ENCODE peak calls at places on chromosome 10, in five cellular contexts. J, U, H, R and E are unnamed samples.

GRCh38 chr10:71076473-71077142 is 135.8 kb upstream of the UNC5B start:
- DNase-seq in J (no peak), U (no peak), H (no peak), R (no peak), E (no peak)

GRCh38 chr10:124010563-124011131 is 82.8 kb downstream of the CHST15 start:
- DNase-seq in J (no peak), U (no peak), H (no peak), R (no peak), E (no peak)

GRCh38 chr10:6275022-6275997 is 72.6 kb downstream of the PFKFB3 start:
- DNase-seq in J (peak), U (peak), H (peak), R (peak), E (peak)

GRCh38 chr10:47181057-47181849 is 118.7 kb upstream of the GDF10 start:
- DNase-seq in J (no peak), U (no peak), H (no peak), R (no peak), E (no peak)

GRCh38 chr10:78870458-78870857 is 198.3 kb upstream of the ZMIZ1 start:
- DNase-seq in J (no peak), U (no peak), H (no peak), R (no peak), E (no peak)

GRCh38 chr10:43238462-43238861 is 28.4 kb downstream of the RASGEF1A start:
- DNase-seq in J (peak), U (no peak), H (no peak), R (no peak), E (no peak)

GRCh38 chr10:124016795-124017375 is 76.5 kb downstream of the CHST15 start:
- DNase-seq in J (no peak), U (no peak), H (no peak), R (no peak), E (no peak)

GRCh38 chr10:85961479-85962067 is 405.0 kb downstream of the GRID1 start:
- DNase-seq in J (no peak), U (no peak), H (no peak), R (no peak), E (no peak)

GRCh38 chr10:117460846-117461765 is 81.4 kb upstream of the EMX2 start:
- DNase-seq in J (no peak), U (no peak), H (peak), R (no peak), E (no peak)

GRCh38 chr10:47402681-47403301 is 18.7 kb upstream of the ZNF488 start:
- DNase-seq in J (no peak), U (peak), H (peak), R (peak), E (peak)

GRCh38 chr10:12823361-12823760 is 178.2 kb downstream of the CCDC3 start:
- DNase-seq in J (no peak), U (no peak), H (no peak), R (no peak), E (no peak)

GRCh38 chr10:13422800-13423199 is 74.7 kb upstream of the SEPHS1 start:
- DNase-seq in J (no peak), U (no peak), H (no peak), R (no peak), E (no peak)

GRCh38 chr10:49177391-49178355 is 10.5 kb downstream of the TMEM273 start:
- DNase-seq in J (no peak), U (peak), H (peak), R (peak), E (peak)

GRCh38 chr10:101495324-101495925 is 92.6 kb downstream of the POLL start:
- DNase-seq in J (no peak), U (no peak), H (no peak), R (peak), E (peak)

GRCh38 chr10:51659344-51659743 is 40.1 kb downstream of the CSTF2T start:
- DNase-seq in J (no peak), U (no peak), H (no peak), R (no peak), E (no peak)

GRCh38 chr10:77461636-77462296 is 175.8 kb downstream of the KCNMA1 start:
- DNase-seq in J (no peak), U (no peak), H (no peak), R (no peak), E (no peak)

GRCh38 chr10:61901829-61902447 is 439 bp downstream of the ARID5B start:
- DNase-seq in J (no peak), U (no peak), H (no peak), R (peak), E (peak)

GRCh38 chr10:84600947-84601346 is 272.6 kb downstream of the CCSER2 start:
- DNase-seq in J (no peak), U (no peak), H (no peak), R (no peak), E (no peak)

GRCh38 chr10:50648089-50648934 is 24.6 kb upstream of the SGMS1 start:
- DNase-seq in J (no peak), U (no peak), H (no peak), R (no peak), E (no peak)

GRCh38 chr10:119395287-119396007 is 147.1 kb downstream of the RGS10 start:
- DNase-seq in J (no peak), U (no peak), H (no peak), R (peak), E (peak)

GRCh38 chr10:26048756-26049155 is 114.7 kb downstream of the MYO3A start:
- DNase-seq in J (no peak), U (no peak), H (no peak), R (no peak), E (no peak)

GRCh38 chr10:106780593-106781088 is 383.9 kb downstream of the SORCS1 start:
- DNase-seq in J (no peak), U (no peak), H (no peak), R (no peak), E (no peak)

GRCh38 chr10:113199459-113199858 is 249.4 kb downstream of the TCF7L2 start:
- DNase-seq in J (no peak), U (no peak), H (no peak), R (peak), E (peak)

GRCh38 chr10:78757542-78757941 is 311.2 kb upstream of the ZMIZ1 start:
- DNase-seq in J (no peak), U (no peak), H (peak), R (peak), E (peak)

GRCh38 chr10:8417631-8418030 is 363.1 kb downstream of the GATA3 start:
- DNase-seq in J (no peak), U (no peak), H (no peak), R (no peak), E (no peak)

GRCh38 chr10:6175329-6176055 is 27.2 kb upstream of the PFKFB3 start:
- DNase-seq in J (peak), U (no peak), H (no peak), R (no peak), E (no peak)

GRCh38 chr10:11433657-11434056 is 177.8 kb downstream of the USP6NL start:
- DNase-seq in J (no peak), U (no peak), H (no peak), R (no peak), E (no peak)

GRCh38 chr10:29595636-29596225 is 39.0 kb downstream of the SVIL start:
- DNase-seq in J (no peak), U (no peak), H (no peak), R (no peak), E (no peak)

GRCh38 chr10:25689346-25690095 is 244.5 kb upstream of the MYO3A start:
- DNase-seq in J (no peak), U (no peak), H (no peak), R (no peak), E (no peak)

GRCh38 chr10:21757601-21757901 is 223.5 kb downstream of the MLLT10 start:
- DNase-seq in J (no peak), U (no peak), H (no peak), R (peak), E (peak)

GRCh38 chr10:59905066-59905734 is 1.2 kb downstream of the CCDC6 start:
- DNase-seq in J (no peak), U (peak), H (no peak), R (peak), E (no peak)

GRCh38 chr10:52578871-52579405 is 193.6 kb downstream of the MBL2 start:
- DNase-seq in J (no peak), U (no peak), H (no peak), R (peak), E (peak)

GRCh38 chr10:1732501-1733123 is 4.7 kb downstream of the ADARB2 start:
- DNase-seq in J (no peak), U (no peak), H (no peak), R (no peak), E (no peak)

GRCh38 chr10:1731592-1731991 is 5.7 kb downstream of the ADARB2 start:
- DNase-seq in J (no peak), U (no peak), H (no peak), R (no peak), E (no peak)

GRCh38 chr10:1734288-1734687 is 3.0 kb downstream of the ADARB2 start:
- DNase-seq in J (no peak), U (no peak), H (no peak), R (no peak), E (no peak)

GRCh38 chr10:1735562-1735961 is 1.8 kb downstream of the ADARB2 start:
- DNase-seq in J (no peak), U (no peak), H (no peak), R (no peak), E (no peak)

DNA sequence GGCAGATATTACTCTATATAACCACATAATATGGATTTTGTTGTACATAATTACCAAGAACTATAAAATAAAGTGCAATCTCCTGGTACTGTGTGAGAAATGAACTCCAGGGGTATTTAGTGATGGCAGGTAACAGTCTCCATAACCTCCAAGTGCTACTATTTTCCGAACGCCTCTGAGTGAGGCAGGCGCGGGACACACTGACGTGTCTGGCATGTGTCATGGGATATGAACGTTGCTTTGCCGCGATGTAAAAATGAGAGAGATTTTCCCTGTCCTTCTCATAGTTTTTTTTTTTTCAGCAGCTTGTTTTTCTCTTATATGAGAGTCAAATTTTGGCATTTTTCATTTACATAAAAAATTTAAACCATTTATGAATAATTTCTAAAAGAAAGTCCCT is 3.6 kb downstream of the ADARB2 start:
- DNase-seq in J (no peak), U (no peak), H (no peak), R (no peak), E (no peak)
- H3K4me3 ChIP-seq in J (peak), U (no peak), H (no peak), R (no peak), E (no peak)

DNA sequence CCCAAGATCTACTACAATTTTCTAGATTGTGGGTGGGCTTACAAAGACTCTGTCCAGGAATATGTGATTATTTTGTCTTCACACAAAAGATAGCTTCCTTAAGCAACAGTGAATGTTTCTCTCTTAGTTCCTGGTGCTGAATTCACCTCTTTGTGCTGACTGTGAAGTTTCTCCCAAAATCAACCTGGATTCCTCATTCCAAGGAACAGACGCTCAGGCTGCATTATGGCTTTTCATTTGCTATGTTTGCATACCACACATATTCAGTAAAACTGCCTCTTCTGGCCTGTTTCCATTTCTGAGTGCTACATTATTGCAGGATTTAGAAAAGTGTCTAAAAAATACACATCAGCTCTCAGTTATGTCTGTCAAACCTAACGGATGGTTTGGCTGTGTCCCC is 21.5 kb downstream of the MACROH2A2 start:
- DNase-seq in J (no peak), U (no peak), H (no peak), R (no peak), E (peak)
- TF ChIP-seq CTCF in J (no peak), U (no peak), H (no peak), R (no peak), E (no peak)

GRCh38 chr10:132538031-132538789 is 623 bp downstream of the INPP5A start:
- DNase-seq in J (peak), U (peak), H (no peak), R (peak), E (no peak)

GRCh38 chr10:132538790-132539421 is 1.3 kb downstream of the INPP5A start:
- DNase-seq in J (peak), U (no peak), H (no peak), R (no peak), E (no peak)

GRCh38 chr10:132539894-132540293 is 2.3 kb downstream of the INPP5A start:
- DNase-seq in J (no peak), U (no peak), H (peak), R (peak), E (peak)

GRCh38 chr10:132540456-132540855 is 2.9 kb downstream of the INPP5A start:
- DNase-seq in J (peak), U (no peak), H (no peak), R (peak), E (peak)

GRCh38 chr10:132539431-132539839 is 1.8 kb downstream of the INPP5A start:
- DNase-seq in J (peak), U (no peak), H (no peak), R (no peak), E (no peak)
- H3K4me3 ChIP-seq in J (peak), U (peak), H (peak), R (no peak), E (no peak)

GRCh38 chr10:120938822-120939221 is 87.7 kb downstream of the WDR11 start:
- DNase-seq in J (no peak), U (no peak), H (no peak), R (no peak), E (no peak)

GRCh38 chr10:120942806-120943413 is 91.7 kb downstream of the WDR11 start:
- DNase-seq in J (peak), U (peak), H (peak), R (peak), E (peak)

GRCh38 chr10:120943542-120943941 is 92.4 kb downstream of the WDR11 start:
- DNase-seq in J (no peak), U (no peak), H (no peak), R (no peak), E (no peak)

GRCh38 chr10:120941468-120941867 is 90.3 kb downstream of the WDR11 start:
- DNase-seq in J (no peak), U (no peak), H (no peak), R (no peak), E (no peak)

DNA sequence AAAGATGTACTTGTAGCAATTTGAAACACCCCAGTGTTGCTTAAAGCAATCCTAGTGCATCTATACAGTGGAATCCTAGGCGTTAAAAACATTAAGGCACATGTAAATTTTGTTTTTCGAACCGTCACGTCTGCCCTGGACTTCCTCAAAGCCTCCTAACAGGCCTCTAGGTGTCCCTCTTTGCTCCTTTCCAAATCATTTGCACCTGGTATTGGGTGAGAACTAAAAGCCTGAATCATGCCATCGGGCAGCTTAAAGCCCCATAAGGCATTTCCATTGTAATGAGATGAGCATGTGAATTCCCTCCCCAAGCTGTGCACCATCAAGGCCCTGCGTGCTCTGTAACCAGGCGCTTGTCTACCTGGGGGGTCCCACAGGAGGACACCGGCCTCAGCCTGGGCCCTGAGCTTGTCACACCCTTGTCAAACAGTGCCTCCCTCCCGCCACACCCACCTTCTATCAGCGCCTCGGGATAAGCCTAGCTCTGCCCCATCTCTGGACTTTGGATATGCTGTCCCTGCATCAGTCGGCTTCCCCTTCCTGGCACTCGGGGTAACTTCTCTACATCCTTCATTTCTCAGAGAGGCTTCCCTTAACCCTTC is 89.2 kb downstream of the WDR11 start:
- DNase-seq in J (no peak), U (no peak), H (no peak), R (no peak), E (no peak)
- TF ChIP-seq CTCF in J (no peak), U (no peak), H (no peak), R (no peak), E (no peak)

DNA sequence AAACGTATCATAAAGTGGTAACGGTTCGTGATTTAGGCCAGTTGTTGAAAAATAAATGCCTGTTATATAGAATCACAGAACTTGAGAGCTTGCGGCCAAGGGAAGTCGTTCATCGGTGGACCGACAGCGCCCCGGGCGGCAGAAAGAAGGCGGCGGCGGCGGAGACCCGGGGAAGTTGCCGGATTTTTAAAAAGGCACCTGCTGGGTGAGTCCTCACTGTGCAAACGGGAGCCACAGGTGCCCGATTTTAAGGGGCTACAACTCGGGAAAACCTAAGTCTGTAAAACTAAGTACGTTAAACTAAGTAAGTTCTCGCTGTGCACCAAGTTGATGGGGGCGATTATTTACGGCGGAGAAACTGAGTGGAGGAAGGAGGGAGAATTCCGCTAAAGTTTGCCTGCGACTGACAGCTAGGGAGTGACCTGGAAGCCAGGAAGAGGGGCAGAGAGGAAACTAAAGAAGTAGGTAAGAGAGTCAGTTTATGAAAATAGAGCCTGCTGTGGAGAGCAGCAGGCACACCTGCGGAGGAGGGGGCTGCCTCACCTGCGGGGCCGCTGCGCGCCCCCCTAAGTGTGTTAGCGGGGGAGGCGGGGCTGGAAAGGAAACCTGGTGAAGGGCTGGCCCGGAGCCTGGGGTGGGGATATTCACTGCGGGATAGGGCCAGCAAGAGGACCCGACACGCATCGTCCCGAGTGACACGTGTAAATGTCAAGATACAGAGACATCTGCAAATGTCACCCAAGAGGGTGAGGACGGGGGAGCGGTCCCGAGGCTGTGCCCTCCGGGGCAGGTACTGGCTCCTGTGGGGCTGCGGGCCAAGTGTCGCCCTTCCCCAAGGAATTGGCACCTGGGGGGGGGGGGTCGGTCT is 1.0 kb downstream of the ADAM12 start:
- DNase-seq in J (peak), U (peak), H (peak), R (peak), E (peak)
- H3K4me3 ChIP-seq in J (peak), U (peak), H (peak), R (peak), E (peak)

GRCh38 chr10:127196227-127196954 is at the start of gene INSYN2A:
- DNase-seq in J (no peak), U (no peak), H (no peak), R (peak), E (peak)
- TF ChIP-seq CTCF in J (peak), U (no peak), H (peak), R (peak), E (peak)

GRCh38 chr10:121994429-121994881 is 5.5 kb downstream of the TACC2 start:
- DNase-seq in J (no peak), U (peak), H (no peak), R (no peak), E (peak)

GRCh38 chr10:122001698-122002097 is 12.7 kb downstream of the TACC2 start:
- DNase-seq in J (no peak), U (no peak), H (no peak), R (no peak), E (no peak)

GRCh38 chr10:121999301-121999700 is 10.3 kb downstream of the TACC2 start:
- DNase-seq in J (no peak), U (no peak), H (no peak), R (no peak), E (peak)

DNA sequence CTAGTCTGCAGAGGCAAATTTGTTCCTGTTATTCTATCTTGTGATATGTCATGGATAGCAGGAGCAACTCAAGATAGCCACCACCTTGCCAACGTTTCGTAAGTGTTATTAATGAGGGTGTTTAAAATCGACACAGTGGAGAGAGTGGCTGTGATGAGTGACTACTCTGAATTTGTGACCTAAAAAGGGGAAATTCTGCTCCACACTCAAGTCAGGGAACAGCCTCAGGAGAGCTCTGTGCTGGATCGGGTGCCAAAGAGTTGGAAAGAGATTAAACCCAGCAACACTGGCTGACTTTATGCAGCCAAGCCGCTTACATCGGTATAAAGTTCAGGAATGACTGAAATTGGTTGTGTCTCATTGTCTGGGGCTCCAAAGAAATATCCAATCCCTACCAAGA is 9.5 kb downstream of the TACC2 start:
- DNase-seq in J (no peak), U (peak), H (no peak), R (no peak), E (no peak)
- H3K4me3 ChIP-seq in J (no peak), U (no peak), H (no peak), R (no peak), E (no peak)

DNA sequence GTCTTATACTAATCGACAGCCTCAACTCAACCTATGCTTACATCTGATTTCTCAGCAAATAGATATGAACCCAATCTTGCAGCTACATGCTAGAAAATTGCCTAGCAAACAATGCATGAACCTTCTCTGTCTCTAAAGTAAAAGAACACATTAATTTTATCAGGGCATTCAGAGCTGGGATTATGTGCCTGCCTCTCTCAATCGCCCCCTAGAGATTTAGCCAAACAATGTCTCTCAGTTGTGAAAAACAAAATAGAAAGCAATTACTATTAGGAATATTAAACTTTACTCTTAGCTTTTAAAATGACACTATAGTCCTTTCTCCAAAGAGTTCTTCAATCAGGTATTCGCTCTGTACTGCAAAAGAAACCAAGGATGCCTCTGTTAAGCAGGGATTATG is 737.1 kb downstream of the PARD3 start:
- DNase-seq in J (no peak), U (no peak), H (no peak), R (peak), E (peak)
- TF ChIP-seq CTCF in J (no peak), U (no peak), H (peak), R (peak), E (peak)